ENCODE peak calls at places on chromosomes 4 and X, in six cellular contexts. One of them, this sample, is unnamed.

GRCh38 chrX:129654652-129655546 is at the start of gene APLN:
- DNase-seq in MV-4-11: no peak
- DNase-seq in stimulated activated CD4-positive, alpha-beta T cell treated with anti-CD3 and anti-CD28 coated beads, Interleukin-2, amount 100 ng/mL, for 24 hours: no peak
- DNase-seq in activated CD4-positive, alpha-beta T cell treated with anti-CD3 and anti-CD28 coated beads, Interleukin-2, amount 10 ng/mL, durations not matched to agents 7 days and 5 days: no peak
- DNase-seq in stimulated activated CD8-positive, alpha-beta memory T cell treated with anti-CD3 and anti-CD28 coated beads, Interleukin-12 subunit alpha, Interleukin-12 subunit beta, amount 100 ng/mL, for 1 hour: no peak
- DNase-seq in fibroblast of villous mesenchyme: peak; percentile 14
- DNase-seq in this sample: peak; percentile 68

GRCh38 chrX:120647127-120647526 is 17.3 kb upstream of the C1GALT1C1 start:
- DNase-seq in stimulated activated CD4-positive, alpha-beta T cell treated with anti-CD3 and anti-CD28 coated beads, Interleukin-2, amount 100 ng/mL, for 24 hours: no peak
- DNase-seq in MV-4-11: no peak
- DNase-seq in fibroblast of villous mesenchyme: no peak
- DNase-seq in stimulated activated CD8-positive, alpha-beta memory T cell treated with anti-CD3 and anti-CD28 coated beads, Interleukin-12 subunit alpha, Interleukin-12 subunit beta, amount 100 ng/mL, for 1 hour: no peak
- DNase-seq in activated CD4-positive, alpha-beta T cell treated with anti-CD3 and anti-CD28 coated beads, Interleukin-2, amount 10 ng/mL, durations not matched to agents 7 days and 5 days: no peak
- DNase-seq in this sample: no peak

GRCh38 chr4:87521757-87522374 is 7.3 kb downstream of the SPARCL1 start:
- DNase-seq in activated CD4-positive, alpha-beta T cell treated with anti-CD3 and anti-CD28 coated beads, Interleukin-2, amount 10 ng/mL, durations not matched to agents 7 days and 5 days: no peak
- DNase-seq in stimulated activated CD4-positive, alpha-beta T cell treated with anti-CD3 and anti-CD28 coated beads, Interleukin-2, amount 100 ng/mL, for 24 hours: no peak
- DNase-seq in MV-4-11: no peak
- DNase-seq in stimulated activated CD8-positive, alpha-beta memory T cell treated with anti-CD3 and anti-CD28 coated beads, Interleukin-12 subunit alpha, Interleukin-12 subunit beta, amount 100 ng/mL, for 1 hour: no peak
- DNase-seq in fibroblast of villous mesenchyme: peak; percentile 56
- DNase-seq in this sample: no peak

GRCh38 chrX:103344606-103345005 is 11.7 kb upstream of the TCEAL9 start:
- DNase-seq in stimulated activated CD4-positive, alpha-beta T cell treated with anti-CD3 and anti-CD28 coated beads, Interleukin-2, amount 100 ng/mL, for 24 hours: no peak
- DNase-seq in stimulated activated CD8-positive, alpha-beta memory T cell treated with anti-CD3 and anti-CD28 coated beads, Interleukin-12 subunit alpha, Interleukin-12 subunit beta, amount 100 ng/mL, for 1 hour: no peak
- DNase-seq in MV-4-11: no peak
- DNase-seq in activated CD4-positive, alpha-beta T cell treated with anti-CD3 and anti-CD28 coated beads, Interleukin-2, amount 10 ng/mL, durations not matched to agents 7 days and 5 days: no peak
- DNase-seq in fibroblast of villous mesenchyme: no peak
- DNase-seq in this sample: no peak

GRCh38 chr4:166535865-166536264 is 662.8 kb downstream of the TLL1 start:
- DNase-seq in stimulated activated CD8-positive, alpha-beta memory T cell treated with anti-CD3 and anti-CD28 coated beads, Interleukin-12 subunit alpha, Interleukin-12 subunit beta, amount 100 ng/mL, for 1 hour: no peak
- DNase-seq in stimulated activated CD4-positive, alpha-beta T cell treated with anti-CD3 and anti-CD28 coated beads, Interleukin-2, amount 100 ng/mL, for 24 hours: no peak
- DNase-seq in activated CD4-positive, alpha-beta T cell treated with anti-CD3 and anti-CD28 coated beads, Interleukin-2, amount 10 ng/mL, durations not matched to agents 7 days and 5 days: no peak
- DNase-seq in fibroblast of villous mesenchyme: no peak
- DNase-seq in MV-4-11: no peak
- DNase-seq in this sample: no peak

GRCh38 chrX:124862304-124862703 is 457.4 kb upstream of the TEX13C start:
- DNase-seq in stimulated activated CD4-positive, alpha-beta T cell treated with anti-CD3 and anti-CD28 coated beads, Interleukin-2, amount 100 ng/mL, for 24 hours: no peak
- DNase-seq in activated CD4-positive, alpha-beta T cell treated with anti-CD3 and anti-CD28 coated beads, Interleukin-2, amount 10 ng/mL, durations not matched to agents 7 days and 5 days: no peak
- DNase-seq in fibroblast of villous mesenchyme: no peak
- DNase-seq in MV-4-11: no peak
- DNase-seq in stimulated activated CD8-positive, alpha-beta memory T cell treated with anti-CD3 and anti-CD28 coated beads, Interleukin-12 subunit alpha, Interleukin-12 subunit beta, amount 100 ng/mL, for 1 hour: no peak
- DNase-seq in this sample: no peak

GRCh38 chr4:18366762-18367358 is 345.3 kb upstream of the LCORL start:
- DNase-seq in activated CD4-positive, alpha-beta T cell treated with anti-CD3 and anti-CD28 coated beads, Interleukin-2, amount 10 ng/mL, durations not matched to agents 7 days and 5 days: peak; percentile 8
- DNase-seq in fibroblast of villous mesenchyme: peak; percentile 37
- DNase-seq in MV-4-11: peak; percentile 58
- DNase-seq in stimulated activated CD4-positive, alpha-beta T cell treated with anti-CD3 and anti-CD28 coated beads, Interleukin-2, amount 100 ng/mL, for 24 hours: no peak
- DNase-seq in stimulated activated CD8-positive, alpha-beta memory T cell treated with anti-CD3 and anti-CD28 coated beads, Interleukin-12 subunit alpha, Interleukin-12 subunit beta, amount 100 ng/mL, for 1 hour: no peak
- DNase-seq in this sample: no peak

GRCh38 chrX:85493821-85494220 is 114.4 kb upstream of the POF1B start:
- DNase-seq in stimulated activated CD4-positive, alpha-beta T cell treated with anti-CD3 and anti-CD28 coated beads, Interleukin-2, amount 100 ng/mL, for 24 hours: no peak
- DNase-seq in activated CD4-positive, alpha-beta T cell treated with anti-CD3 and anti-CD28 coated beads, Interleukin-2, amount 10 ng/mL, durations not matched to agents 7 days and 5 days: no peak
- DNase-seq in fibroblast of villous mesenchyme: no peak
- DNase-seq in MV-4-11: no peak
- DNase-seq in stimulated activated CD8-positive, alpha-beta memory T cell treated with anti-CD3 and anti-CD28 coated beads, Interleukin-12 subunit alpha, Interleukin-12 subunit beta, amount 100 ng/mL, for 1 hour: no peak
- DNase-seq in this sample: no peak

GRCh38 chr4:123676550-123677229 is 280.1 kb downstream of the SPRY1 start:
- DNase-seq in MV-4-11: no peak
- DNase-seq in stimulated activated CD8-positive, alpha-beta memory T cell treated with anti-CD3 and anti-CD28 coated beads, Interleukin-12 subunit alpha, Interleukin-12 subunit beta, amount 100 ng/mL, for 1 hour: no peak
- DNase-seq in activated CD4-positive, alpha-beta T cell treated with anti-CD3 and anti-CD28 coated beads, Interleukin-2, amount 10 ng/mL, durations not matched to agents 7 days and 5 days: no peak
- DNase-seq in fibroblast of villous mesenchyme: no peak
- DNase-seq in stimulated activated CD4-positive, alpha-beta T cell treated with anti-CD3 and anti-CD28 coated beads, Interleukin-2, amount 100 ng/mL, for 24 hours: no peak
- DNase-seq in this sample: no peak

This sample was measured in HEK293T.